ENCODE peak calls at places on chromosomes 13 and 19, in ten cellular contexts. Z is iris pigment epithelial cell; H is NCI-H187; O is NCI-H82; J is HCEC 1CT; P is activated CD4-positive, alpha-beta T cell treated with anti-CD3 and anti-CD28 coated beads, Interleukin-2, amount 50 U/mL, for 24 hours; W is foreskin fibroblast; Q is GM18507; K is AG10803; L is substantia nigra. B is an unnamed sample.

GRCh38 chr13:38899581-38899980 is 91.0 kb downstream of the STOML3 start:
- DNase-seq in Z (no peak), H (no peak), O (peak; percentile 32), J (no peak), P (no peak), W (no peak), Q (no peak), K (no peak), L (no peak), B (no peak)

GRCh38 chr13:46168818-46169217 is 13.2 kb downstream of the LCP1 start:
- DNase-seq in Z (no peak), H (no peak), O (no peak), J (no peak), P (no peak), W (no peak), Q (no peak), K (no peak), L (no peak), B (no peak)

GRCh38 chr19:35090795-35091214 is 24.8 kb upstream of the FXYD3 start:
- DNase-seq in Z (no peak), H (no peak), O (peak; percentile 52), J (peak; percentile 9), P (no peak), W (no peak), Q (no peak), K (no peak), L (peak; percentile 24), B (no peak)

GRCh38 chr19:13850910-13851753 is 25.8 kb upstream of the NANOS3 start:
- DNase-seq in Z (peak; percentile 93), H (no peak), O (no peak), J (peak; percentile 93), P (no peak), W (peak; percentile 95), Q (no peak), K (peak; percentile 95), L (peak; percentile 70), B (peak; percentile 22)

GRCh38 chr13:42214445-42214844 is 57.5 kb upstream of the AKAP11 start:
- DNase-seq in Z (no peak), H (no peak), O (no peak), J (no peak), P (no peak), W (no peak), Q (no peak), K (no peak), L (no peak), B (no peak)

GRCh38 chr13:96934889-96935490 is 59.3 kb downstream of the OXGR1 start:
- DNase-seq in Z (no peak), H (peak; percentile 37), O (no peak), J (no peak), P (no peak), W (no peak), Q (no peak), K (no peak), L (no peak), B (no peak)

GRCh38 chr13:95438297-95438696 is 114.2 kb upstream of the CLDN10 start:
- DNase-seq in Z (no peak), H (no peak), O (no peak), J (no peak), P (no peak), W (no peak), Q (no peak), K (no peak), L (no peak), B (no peak)

GRCh38 chr19:6103217-6103644 is 7.1 kb downstream of the RFX2 start:
- DNase-seq in Z (peak; percentile 87), H (no peak), O (no peak), J (peak; percentile 73), P (no peak), W (peak; percentile 93), Q (no peak), K (peak; percentile 99), L (peak; percentile 9), B (peak; percentile 76)

GRCh38 chr13:31224174-31224669 is 24.4 kb downstream of the B3GLCT start:
- DNase-seq in Z (no peak), H (no peak), O (no peak), J (no peak), P (no peak), W (no peak), Q (no peak), K (no peak), L (no peak), B (no peak)

GRCh38 chr13:21979156-21979819 is 308.4 kb downstream of the FGF9 start:
- DNase-seq in Z (no peak), H (no peak), O (no peak), J (no peak), P (no peak), W (no peak), Q (no peak), K (no peak), L (no peak), B (no peak)

GRCh38 chr13:78593652-78594494 is 9.5 kb downstream of the POU4F1 start:
- DNase-seq in Z (no peak), H (no peak), O (peak; percentile 45), J (no peak), P (no peak), W (no peak), Q (no peak), K (no peak), L (no peak), B (peak; percentile 29)

GRCh38 chr13:22561581-22561980 is 619.2 kb upstream of the SGCG start:
- DNase-seq in Z (peak; percentile 1), H (no peak), O (no peak), J (no peak), P (no peak), W (no peak), Q (no peak), K (no peak), L (no peak), B (no peak)

GRCh38 chr19:8577247-8577646 is at the start of gene MYO1F:
- DNase-seq in Z (no peak), H (no peak), O (no peak), J (no peak), P (no peak), W (no peak), Q (no peak), K (no peak), L (peak; percentile 29), B (no peak)

GRCh38 chr13:46341112-46341711 is 45.8 kb downstream of the RUBCNL start:
- DNase-seq in Z (peak; percentile 67), H (peak; percentile 18), O (no peak), J (peak; percentile 87), P (peak; percentile 39), W (peak; percentile 80), Q (no peak), K (peak; percentile 70), L (no peak), B (no peak)

GRCh38 chr13:83546476-83546875 is 335.8 kb downstream of the SLITRK1 start:
- DNase-seq in Z (no peak), H (no peak), O (no peak), J (no peak), P (no peak), W (no peak), Q (no peak), K (peak; percentile 40), L (no peak), B (no peak)

GRCh38 chr19:2239771-2240770 is 3.4 kb downstream of the SF3A2 start:
- DNase-seq in Z (peak; percentile 61), H (no peak), O (no peak), J (no peak), P (no peak), W (peak; percentile 51), Q (no peak), K (peak; percentile 33), L (no peak), B (no peak)

GRCh38 chr13:110300090-110300815 is 6.7 kb downstream of the COL4A1 start:
- DNase-seq in Z (peak; percentile 59), H (no peak), O (no peak), J (peak; percentile 33), P (no peak), W (no peak), Q (no peak), K (no peak), L (no peak), B (no peak)

GRCh38 chr13:33092422-33092987 is 76.3 kb downstream of the KL start:
- DNase-seq in Z (no peak), H (no peak), O (peak; percentile 25), J (no peak), P (no peak), W (no peak), Q (no peak), K (no peak), L (no peak), B (peak; percentile 0)

GRCh38 chr19:6873708-6874431 is 13.5 kb upstream of the ADGRE1 start:
- DNase-seq in Z (no peak), H (no peak), O (no peak), J (no peak), P (no peak), W (no peak), Q (no peak), K (no peak), L (no peak), B (no peak)

GRCh38 chr13:37481005-37481857 is 117.3 kb downstream of the POSTN start:
- DNase-seq in Z (peak; percentile 25), H (no peak), O (no peak), J (no peak), P (no peak), W (no peak), Q (no peak), K (peak; percentile 87), L (no peak), B (peak; percentile 39)

GRCh38 chr19:14577885-14578427 is 4.9 kb upstream of the CLEC17A start:
- DNase-seq in Z (no peak), H (no peak), O (peak; percentile 92), J (no peak), P (no peak), W (no peak), Q (no peak), K (no peak), L (no peak), B (no peak)

GRCh38 chr19:14150041-14150769 is 13.8 kb upstream of the ASF1B start:
- DNase-seq in Z (no peak), H (no peak), O (peak; percentile 86), J (no peak), P (no peak), W (no peak), Q (no peak), K (no peak), L (no peak), B (no peak)

GRCh38 chr13:94233401-94233800 is 246.1 kb downstream of the DCT start:
- DNase-seq in Z (peak; percentile 97), H (no peak), O (no peak), J (peak; percentile 94), P (no peak), W (peak; percentile 86), Q (no peak), K (peak; percentile 85), L (peak; percentile 20), B (peak; percentile 4)

GRCh38 chr13:46211521-46212351 is at the start of gene LRRC63:
- DNase-seq in Z (peak; percentile 14), H (no peak), O (peak; percentile 94), J (peak; percentile 7), P (peak; percentile 73), W (peak; percentile 18), Q (peak; percentile 51), K (peak; percentile 44), L (peak; percentile 89), B (no peak)

GRCh38 chr19:10603084-10603872 is 16.2 kb upstream of the AP1M2 start:
- DNase-seq in Z (no peak), H (no peak), O (no peak), J (no peak), P (peak; percentile 70), W (no peak), Q (no peak), K (peak; percentile 40), L (peak; percentile 13), B (no peak)

GRCh38 chr13:44819245-44819644 is 170.0 kb downstream of the NUFIP1 start:
- DNase-seq in Z (peak; percentile 96), H (no peak), O (no peak), J (peak; percentile 83), P (peak; percentile 36), W (peak; percentile 65), Q (no peak), K (peak; percentile 50), L (no peak), B (no peak)

GRCh38 chr19:45322311-45322710 is 364 bp downstream of the CKM start:
- DNase-seq in Z (no peak), H (no peak), O (peak; percentile 43), J (no peak), P (no peak), W (no peak), Q (no peak), K (no peak), L (no peak), B (no peak)

GRCh38 chr19:47331931-47332547 is at the start of gene C5AR2:
- DNase-seq in Z (no peak), H (no peak), O (no peak), J (no peak), P (no peak), W (no peak), Q (no peak), K (peak; percentile 24), L (no peak), B (peak; percentile 43)

B was measured in NCI-H446 treated with DMSO at 0.1 percent for 48 hours.